ENCODE peak calls at places on chromosomes 5 and 9, in seven cellular contexts. G is left ventricle myocardium inferior, C is mammary epithelial cell, T is spleen, K is cardiac muscle cell, U is upper lobe of right lung, X is breast epithelium. B is an unnamed sample. For H3K9me3, the result is how much of the 10 kb centered on the place peaks cover.

GRCh38 chr9:132487351-132487791 is 77.4 kb downstream of the CFAP77 start:
- DNase-seq in T (no peak), X (no peak), K (no peak), G (no peak), U (no peak), C (no peak), B (no peak)

GRCh38 chr9:68489636-68490035 is 51.0 kb downstream of the TMEM252 start:
- DNase-seq in K (no peak), X (no peak), C (no peak), T (no peak), G (no peak), U (no peak), B (no peak)

GRCh38 chr5:17190242-17190778 is 27.1 kb upstream of the BASP1 start:
- DNase-seq in X (no peak), G (no peak), U (no peak), T (no peak), K (peak), C (peak), B (no peak)

GRCh38 chr9:108551030-108551964 is 304.5 kb downstream of the ACTL7B start:
- DNase-seq in C (peak), U (no peak), K (no peak), X (no peak), T (no peak), G (no peak), B (no peak)

GRCh38 chr5:107671742-107672211 is 1.0 kb upstream of the EFNA5 start:
- DNase-seq in C (peak), T (no peak), G (peak), X (peak), U (no peak), K (peak), B (peak)

GRCh38 chr5:6545770-6546690 is 86.8 kb downstream of the NSUN2 start:
- DNase-seq in C (no peak), X (peak), K (no peak), T (no peak), G (no peak), U (no peak), B (peak)

GRCh38 chr9:83007521-83008300 is 55.2 kb downstream of the RASEF start:
- DNase-seq in T (no peak), K (no peak), G (no peak), C (no peak), U (no peak), X (no peak), B (no peak)

GRCh38 chr5:2929779-2930178 is 178.3 kb upstream of the IRX2 start:
- DNase-seq in X (no peak), G (no peak), T (no peak), K (no peak), U (no peak), C (no peak), B (no peak)

GRCh38 chr5:33611882-33612281 is 171.1 kb downstream of the TARS1 start:
- DNase-seq in C (peak), T (no peak), K (no peak), G (no peak), X (no peak), U (no peak), B (no peak)

GRCh38 chr9:3936520-3937235 is 363.2 kb downstream of the GLIS3 start:
- DNase-seq in K (peak), X (no peak), T (peak), U (peak), C (no peak), G (peak), B (peak)

GRCh38 chr5:143267186-143267585 is 136.3 kb downstream of the NR3C1 start:
- DNase-seq in X (no peak), K (no peak), U (no peak), T (no peak), C (no peak), G (no peak), B (no peak)

GRCh38 chr9:101380295-101380694 is 4.5 kb downstream of the BAAT start:
- DNase-seq in G (no peak), X (no peak), C (no peak), K (no peak), T (no peak), U (no peak), B (no peak)

GRCh38 chr5:16889972-16890519 is 46.0 kb downstream of the MYO10 start:
- DNase-seq in G (no peak), U (no peak), K (no peak), T (no peak), C (no peak), X (no peak), B (no peak)

GRCh38 chr5:39998518-39998917 is 573.7 kb upstream of the DAB2 start:
- DNase-seq in C (no peak), X (no peak), G (no peak), T (no peak), K (no peak), U (no peak), B (no peak)

GRCh38 chr9:22044583-22044982 is 35.5 kb upstream of the CDKN2B start:
- DNase-seq in K (no peak), G (no peak), C (peak), U (no peak), T (no peak), X (no peak), B (no peak)

GRCh38 chr5:93941897-93942296 is 200.5 kb upstream of the POU5F2 start:
- DNase-seq in U (no peak), K (peak), C (no peak), X (no peak), T (no peak), G (no peak), B (no peak)

GRCh38 chr9:10045598-10045997 is 567.2 kb downstream of the PTPRD start:
- DNase-seq in K (peak), U (no peak), G (no peak), X (no peak), C (peak), T (no peak), B (no peak)

GRCh38 chr5:141355641-141356040 is 820 bp downstream of the PCDHGA4 start:
- DNase-seq in X (no peak), G (no peak), U (no peak), T (no peak), K (no peak), C (no peak), B (no peak)

GRCh38 chr9:101530076-101530711 is 3.5 kb upstream of the RNF20 start:
- DNase-seq in U (no peak), X (peak), K (peak), C (peak), G (peak), T (no peak), B (peak)

GRCh38 chr5:21236896-21237830 is 1249.2 kb upstream of the CDH18 start:
- DNase-seq in U (no peak), G (no peak), C (peak), X (no peak), K (no peak), T (no peak), B (no peak)

GRCh38 chr5:73617510-73618279 is 8.3 kb upstream of the ARHGEF28 start:
- DNase-seq in T (no peak), U (no peak), X (no peak), C (no peak), G (no peak), K (no peak), B (no peak)

GRCh38 chr5:157819502-157820125 is 39.3 kb downstream of the CLINT1 start:
- DNase-seq in U (no peak), C (no peak), T (no peak), G (no peak), X (no peak), K (peak), B (no peak)

GRCh38 chr5:111119856-111120255 is 27.7 kb downstream of the WDR36 start:
- DNase-seq in T (no peak), X (no peak), K (no peak), G (no peak), C (no peak), U (no peak), B (no peak)

DNA sequence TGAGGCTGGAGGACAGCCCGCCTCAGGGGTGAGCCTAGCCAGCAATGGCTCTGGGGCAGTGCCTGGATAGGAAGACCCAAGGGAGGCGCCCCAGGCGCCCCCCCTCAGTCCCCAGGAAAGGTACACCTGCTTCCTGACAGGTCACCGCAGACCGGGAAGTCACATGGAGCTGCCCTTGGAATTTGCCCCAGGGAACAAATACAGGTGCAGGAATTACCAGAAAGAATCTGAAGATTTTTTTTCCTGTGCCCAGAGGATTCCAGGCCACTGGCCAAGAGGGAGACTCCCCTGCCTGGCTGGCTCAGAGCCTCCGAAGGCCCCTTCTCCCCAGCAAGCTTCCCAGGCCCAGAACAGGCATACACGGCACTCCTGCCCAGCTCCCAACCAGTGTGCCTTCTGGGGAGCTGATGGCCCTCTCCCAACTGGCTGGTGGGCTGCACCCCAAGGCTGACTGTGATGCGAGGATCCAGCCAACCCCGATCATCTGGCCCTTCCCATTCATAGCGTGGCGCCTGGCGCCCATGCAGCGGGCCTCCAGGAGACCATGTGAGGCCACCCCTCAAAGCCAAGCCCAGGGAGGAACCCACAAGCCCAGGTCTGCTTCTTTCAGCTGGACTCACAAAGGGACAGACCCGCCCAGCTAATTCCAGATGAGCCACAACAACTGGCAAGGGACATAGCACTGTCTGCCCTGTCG is 2.3 kb downstream of the TPRN start:
- DNase-seq in C (peak), X (peak), G (no peak), K (no peak), U (peak), T (no peak), B (no peak)
- H3K4me3 ChIP-seq in C (peak), X (peak), G (peak), K (no peak), U (peak), T (no peak), B (no peak)

DNA sequence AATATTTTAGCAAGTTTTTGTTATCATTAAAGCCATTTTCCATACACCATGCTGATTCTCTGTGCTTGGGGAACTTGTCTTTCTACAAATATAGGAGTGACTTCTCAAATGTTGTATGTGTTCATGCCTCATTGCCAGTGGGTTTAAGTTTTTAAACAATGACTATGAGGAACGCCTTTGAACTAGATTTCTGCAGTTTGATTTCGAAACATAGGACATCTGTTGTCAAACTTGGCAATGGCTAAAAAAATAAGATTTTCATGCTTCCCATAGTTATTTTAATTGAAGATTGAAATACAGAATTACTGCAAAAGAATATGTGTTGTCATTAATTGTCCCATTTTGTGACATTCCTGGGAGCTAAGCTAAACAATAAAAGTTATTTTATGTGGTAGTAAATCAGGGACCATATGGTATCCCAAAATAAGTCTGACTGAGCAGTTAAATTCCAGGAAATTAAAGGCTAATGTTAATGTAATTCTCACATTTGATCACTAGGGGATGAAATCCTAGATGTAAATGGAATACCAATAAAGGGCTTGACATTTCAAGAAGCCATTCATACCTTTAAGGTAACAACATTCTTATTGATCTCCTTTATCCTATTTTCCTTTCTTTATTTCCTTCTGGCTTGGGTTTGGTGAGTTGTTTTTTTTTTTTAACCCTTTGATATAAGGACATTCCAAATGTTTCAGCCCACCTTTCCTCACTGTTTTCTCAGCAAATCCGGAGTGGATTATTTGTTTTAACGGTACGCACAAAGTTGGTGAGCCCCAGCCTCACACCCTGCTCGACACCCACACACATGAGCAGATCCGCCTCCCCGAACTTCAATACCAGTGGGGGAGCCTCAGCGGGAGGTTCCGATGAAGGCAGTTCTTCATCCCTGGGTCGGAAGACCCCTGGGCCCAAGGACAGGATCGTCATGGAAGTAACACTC is 116.7 kb downstream of the GOLPH3 start:
- DNase-seq in X (no peak), K (no peak), C (no peak), T (no peak), G (no peak), U (no peak), B (no peak)
- TF ChIP-seq CTCF in X (no peak), K (peak), C (peak), T (no peak), G (peak), U (no peak), B (no peak)

GRCh38 chr5:165244407-165244806 is 1739.0 kb downstream of the MAT2B start:
- DNase-seq in U (no peak), T (no peak), X (no peak), C (no peak), K (no peak), G (no peak), B (no peak)

GRCh38 chr5:165242701-165243100 is 1737.3 kb downstream of the MAT2B start:
- DNase-seq in G (no peak), K (no peak), U (no peak), C (no peak), T (no peak), X (no peak), B (no peak)
- H3K9me3 ChIP-seq in G (under half), K (under half), U (under half), C (under half), T (under half), X (under half), B (under half)

DNA sequence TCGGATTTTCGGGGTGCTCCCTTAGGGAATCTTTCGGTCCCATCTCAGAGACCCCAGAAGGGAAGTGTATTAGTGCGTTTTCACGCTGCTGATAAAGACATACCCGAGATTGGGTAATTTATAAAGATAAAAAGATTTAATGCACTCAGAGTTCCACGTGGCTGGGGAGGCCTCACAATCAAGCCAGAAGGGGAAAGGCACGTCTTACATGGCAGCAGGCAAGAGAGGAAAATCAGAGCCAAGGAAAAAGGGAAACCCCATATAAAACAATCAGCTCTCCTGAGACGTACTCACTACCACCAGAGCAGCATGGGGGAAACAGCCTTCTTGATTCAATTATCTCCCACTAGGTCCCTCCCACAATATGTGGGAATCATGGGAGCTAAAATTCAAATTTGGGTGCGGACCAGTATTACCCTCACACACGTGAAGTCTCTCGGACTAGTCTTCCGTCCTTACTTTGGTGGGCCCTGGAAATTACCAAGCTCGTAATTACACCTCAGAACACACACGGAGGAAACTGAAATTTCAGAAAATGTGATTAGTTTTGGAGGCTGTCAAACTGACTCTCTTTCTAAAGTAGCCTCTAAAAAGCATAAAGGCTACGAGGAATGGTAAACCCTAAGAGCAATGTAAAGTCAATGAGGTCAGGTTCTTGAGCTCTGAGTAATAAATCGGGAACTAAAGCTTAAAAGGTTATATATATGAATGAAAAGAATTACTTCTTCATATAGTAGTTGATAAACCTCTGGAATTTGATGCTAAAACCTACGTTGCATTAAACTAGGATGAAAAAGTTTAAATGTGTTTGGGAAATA is 699 bp upstream of the FEM1C start:
- DNase-seq in T (no peak), U (no peak), G (no peak), X (no peak), K (no peak), C (no peak), B (no peak)
- H3K4me3 ChIP-seq in T (no peak), U (peak), G (peak), X (peak), K (peak), C (peak), B (peak)

B was measured in tibial artery.